ENCODE peak calls at places on chromosomes 16 and 17, in seven cellular contexts. K is GM12864, B is fibroblast of lung, A is fibroblast of the aortic adventitia, H is MM.1S, Q is uterus, I is lower lobe of right lung. M is an unnamed sample.

GRCh38 chr16:1700246-1700645 is 5.7 kb upstream of the MAPK8IP3 start:
- DNase-seq in H (no peak), A (no peak), Q (no peak), K (no peak), B (no peak), I (no peak), M (no peak)

GRCh38 chr17:42112552-42113176 is at the start of gene DHX58:
- DNase-seq in A (peak), I (peak), Q (peak), K (peak), H (peak), B (peak), M (peak)

GRCh38 chr17:16215002-16215272 is 397 bp downstream of the NCOR1 start:
- DNase-seq in B (peak), H (peak), K (no peak), I (peak), A (peak), Q (no peak), M (no peak)

GRCh38 chr16:61313931-61314330 is 722.3 kb downstream of the CDH8 start:
- DNase-seq in B (no peak), I (no peak), K (no peak), A (no peak), Q (no peak), H (no peak), M (no peak)

GRCh38 chr17:48630925-48631692 is 5.0 kb upstream of the HOXB9 start:
- DNase-seq in H (no peak), A (no peak), B (no peak), Q (no peak), K (no peak), I (no peak), M (no peak)

GRCh38 chr17:17381438-17382059 is 78.4 kb downstream of the NT5M start:
- DNase-seq in H (no peak), K (no peak), A (no peak), Q (no peak), I (no peak), B (no peak), M (no peak)

GRCh38 chr17:28743243-28744103 is at the start of gene TRAF4:
- DNase-seq in B (peak), I (peak), Q (peak), K (no peak), A (peak), H (peak), M (peak)

GRCh38 chr16:53417011-53417410 is 17.3 kb upstream of the RBL2 start:
- DNase-seq in A (peak), I (no peak), H (no peak), B (peak), K (no peak), Q (no peak), M (peak)

GRCh38 chr16:85090166-85090565 is 22.1 kb downstream of the CIBAR2 start:
- DNase-seq in K (no peak), B (peak), I (no peak), Q (no peak), H (no peak), A (peak), M (no peak)

GRCh38 chr16:74743045-74743667 is 31.5 kb downstream of the FA2H start:
- DNase-seq in K (no peak), A (no peak), H (no peak), B (no peak), Q (no peak), I (no peak), M (no peak)
- H3K4me3 ChIP-seq in K (no peak), A (no peak), H (no peak), B (no peak), Q (no peak), I (no peak), M (no peak)

DNA sequence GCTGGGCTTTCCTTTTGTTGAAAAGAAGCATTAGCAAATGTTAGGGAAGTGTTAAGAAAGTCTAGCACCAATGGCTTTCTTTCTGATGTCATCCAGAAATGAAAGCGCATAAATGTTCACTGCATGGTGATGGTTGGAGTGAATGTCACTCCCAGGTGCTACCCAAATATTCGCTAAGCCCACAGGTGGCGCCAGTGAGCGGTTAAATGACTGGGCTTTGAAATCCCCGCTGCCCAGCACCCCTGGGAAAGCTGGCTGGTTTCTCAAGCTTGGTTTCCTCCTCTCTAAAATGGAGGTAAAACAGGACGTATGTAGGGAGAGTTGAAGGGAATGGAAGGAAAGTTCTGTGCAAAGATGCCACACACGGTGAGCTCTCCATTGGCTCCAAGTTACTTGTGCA is 104.4 kb downstream of the IRX5 start:
- DNase-seq in K (no peak), I (peak), Q (no peak), H (no peak), A (peak), B (no peak), M (peak)
- TF ChIP-seq CTCF in K (peak), I (peak), Q (no peak), H (peak), A (peak), B (no peak), M (peak)

GRCh38 chr16:25064967-25065366 is 46.6 kb upstream of the LCMT1 start:
- DNase-seq in B (peak), I (no peak), A (no peak), K (no peak), Q (no peak), H (no peak), M (no peak)

GRCh38 chr16:25063865-25064264 is 47.7 kb upstream of the LCMT1 start:
- DNase-seq in B (peak), H (no peak), A (peak), Q (no peak), I (no peak), K (no peak), M (peak)

GRCh38 chr16:25066747-25067631 is 44.6 kb upstream of the LCMT1 start:
- DNase-seq in K (no peak), I (peak), Q (peak), A (peak), H (peak), B (peak), M (peak)

GRCh38 chr16:25066426-25066746 is 45.2 kb upstream of the LCMT1 start:
- DNase-seq in K (no peak), I (no peak), B (no peak), A (no peak), H (no peak), Q (no peak), M (no peak)

GRCh38 chr16:25065899-25066298 is 45.6 kb upstream of the LCMT1 start:
- DNase-seq in Q (no peak), B (no peak), A (no peak), K (no peak), H (no peak), I (no peak), M (no peak)
- H3K4me3 ChIP-seq in Q (no peak), B (no peak), A (no peak), K (peak), H (no peak), I (no peak), M (no peak)

GRCh38 chr16:66553223-66553622 is 847 bp downstream of the CKLF start:
- DNase-seq in K (no peak), Q (no peak), H (peak), B (no peak), A (no peak), I (no peak), M (peak)

GRCh38 chr16:66551788-66552287 is 538 bp upstream of the CKLF start:
- DNase-seq in B (no peak), I (no peak), Q (no peak), H (peak), A (no peak), K (no peak), M (no peak)

GRCh38 chr16:66549284-66550131 is at the start of gene TK2:
- DNase-seq in H (peak), A (no peak), K (no peak), I (peak), Q (peak), B (peak), M (peak)

GRCh38 chr16:66552288-66553143 is at the start of gene CKLF:
- DNase-seq in A (peak), H (peak), Q (peak), I (peak), B (peak), K (peak), M (peak)

GRCh38 chr16:66551362-66551761 is 1.0 kb upstream of the CKLF start:
- DNase-seq in H (peak), K (peak), A (no peak), B (peak), I (peak), Q (no peak), M (peak)
- TF ChIP-seq CTCF in H (peak), K (peak), A (peak), B (peak), I (peak), Q (no peak), M (peak)

GRCh38 chr17:4948166-4948996 is at the start of gene PFN1:
- DNase-seq in I (peak), H (peak), A (peak), K (peak), B (peak), Q (peak), M (peak)
- H3K4me3 ChIP-seq in I (peak), H (peak), A (peak), K (peak), B (peak), Q (peak), M (peak)

DNA sequence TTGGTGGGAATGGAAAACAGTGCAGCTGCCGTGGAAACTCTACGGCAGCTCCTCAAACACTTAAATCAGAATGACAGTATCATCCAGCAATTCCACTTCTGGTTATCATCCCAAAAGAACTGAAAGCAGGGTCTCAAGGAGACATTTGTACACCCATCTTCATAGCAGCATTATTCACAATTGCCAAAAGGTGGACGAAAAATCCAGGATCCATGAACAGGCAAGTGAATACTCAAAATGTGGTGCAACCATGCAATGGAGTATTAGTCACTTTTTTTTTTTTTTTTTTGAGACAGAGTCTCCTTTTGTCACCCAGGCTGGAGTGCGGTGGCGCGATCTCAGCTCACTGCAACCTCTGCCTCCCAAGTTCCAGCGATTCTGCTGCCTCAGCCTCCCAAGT is 10.6 kb upstream of the AATK start:
- DNase-seq in A (no peak), B (no peak), Q (no peak), H (no peak), K (no peak), I (no peak), M (peak)
- TF ChIP-seq CTCF in A (no peak), B (peak), Q (no peak), H (no peak), K (no peak), I (peak), M (no peak)

GRCh38 chr16:86680661-86681439 is 102.5 kb downstream of the FOXL1 start:
- DNase-seq in H (no peak), Q (no peak), I (no peak), K (no peak), B (peak), A (peak), M (no peak)
- H3K4me3 ChIP-seq in H (no peak), Q (no peak), I (no peak), K (no peak), B (no peak), A (no peak), M (no peak)

GRCh38 chr16:81996664-81997529 is 14.4 kb downstream of the SDR42E1 start:
- DNase-seq in I (no peak), A (peak), B (peak), Q (peak), K (no peak), H (no peak), M (peak)
- TF ChIP-seq CTCF in I (no peak), A (peak), B (peak), Q (no peak), K (no peak), H (no peak), M (peak)